ENCODE peak calls at places on chromosomes 7 and 10, in seven cellular contexts. F is stimulated activated CD4-positive, alpha-beta T cell treated with anti-CD3 and anti-CD28 coated beads, Interleukin-1b, Interleukin-23, amount 100 ng/mL, for 24 hours; M is GF-D8; G is stimulated activated CD8-positive, alpha-beta memory T cell treated with anti-CD3 and anti-CD28 coated beads, Interleukin-2, amount 100 ng/mL, for 48 hours; D is endothelial cell; C is body of pancreas; O is activated CD4-positive, alpha-beta T cell treated with anti-CD3 and anti-CD28 coated beads, Interleukin-2, amount 10 ng/mL, durations not matched to agents 7 days and 5 days. W is an unnamed sample.

GRCh38 chr7:30510124-30511074 is 5.8 kb upstream of the GGCT start:
- DNase-seq in F (peak), O (peak), C (peak), G (no peak), D (peak), M (no peak), W (peak)

GRCh38 chr7:75639071-75639892 is 99.5 kb downstream of the HIP1 start:
- DNase-seq in G (no peak), O (peak), F (peak), M (no peak), D (peak), C (peak), W (peak)

GRCh38 chr7:18890885-18891621 is 226.4 kb downstream of the TWIST1 start:
- DNase-seq in F (no peak), G (no peak), O (no peak), D (no peak), M (no peak), C (no peak), W (peak)

GRCh38 chr10:113518816-113519591 is 33.8 kb upstream of the HABP2 start:
- DNase-seq in M (no peak), O (no peak), C (no peak), D (no peak), F (no peak), G (no peak), W (no peak)

GRCh38 chr10:12634532-12634931 is 285.2 kb downstream of the CAMK1D start:
- DNase-seq in O (no peak), M (no peak), D (no peak), F (no peak), C (no peak), G (no peak), W (no peak)

GRCh38 chr7:43244232-43244631 is 131.8 kb downstream of the HECW1 start:
- DNase-seq in C (no peak), F (no peak), O (no peak), M (no peak), D (no peak), G (no peak), W (no peak)

GRCh38 chr10:118844731-118845573 is 90.2 kb upstream of the CACUL1 start:
- DNase-seq in M (no peak), F (no peak), D (no peak), O (no peak), G (no peak), C (no peak), W (peak)

GRCh38 chr10:92970301-92971070 is 90.1 kb upstream of the CYP26C1 start:
- DNase-seq in G (no peak), C (no peak), M (no peak), O (no peak), D (no peak), F (no peak), W (peak)

GRCh38 chr10:7610651-7611389 is 55.9 kb downstream of the ITIH5 start:
- DNase-seq in D (no peak), F (no peak), M (no peak), G (no peak), C (no peak), O (no peak), W (peak)

GRCh38 chr10:22285130-22285529 is 31.1 kb upstream of the COMMD3 start:
- DNase-seq in C (peak), O (no peak), F (no peak), G (no peak), D (no peak), M (no peak), W (no peak)

GRCh38 chr7:2688409-2689342 is 674 bp downstream of the AMZ1 start:
- DNase-seq in O (no peak), G (no peak), F (no peak), D (no peak), C (no peak), M (no peak), W (peak)